ENCODE peak calls at places on chromosomes 12 and 14, in four cellular contexts. K is GM23338, W is heart right ventricle, Y is cardiac muscle cell. J is an unnamed sample.

GRCh38 chr14:24888532-24888931 is 161.4 kb downstream of the STXBP6 start:
- DNase-seq in Y (no peak), K (no peak), W (no peak), J (no peak)

GRCh38 chr12:63916561-63917476 is 72.3 kb downstream of the SRGAP1 start:
- DNase-seq in Y (no peak), K (no peak), W (no peak), J (peak; percentile 40)

GRCh38 chr12:108305520-108305919 is 33.6 kb downstream of the CMKLR1 start:
- DNase-seq in Y (peak; percentile 8), W (peak; percentile 88), K (no peak), J (peak; percentile 95)

GRCh38 chr14:72518809-72519377 is 375.0 kb downstream of the DPF3 start:
- DNase-seq in K (no peak), Y (no peak), W (no peak), J (no peak)

GRCh38 chr14:88044129-88044727 is 39.3 kb downstream of the GPR65 start:
- DNase-seq in W (no peak), Y (no peak), K (no peak), J (no peak)

GRCh38 chr12:116222358-116222757 is 55.1 kb downstream of the MED13L start:
- DNase-seq in K (no peak), Y (no peak), W (no peak), J (peak; percentile 74)

GRCh38 chr14:101961746-101962502 is 2.4 kb upstream of the DYNC1H1 start:
- DNase-seq in K (peak; percentile 24), W (no peak), Y (no peak), J (no peak)

GRCh38 chr12:1606021-1606622 is 11.7 kb upstream of the FBXL14 start:
- DNase-seq in K (peak; percentile 61), W (peak; percentile 92), Y (peak; percentile 81), J (peak; percentile 85)

GRCh38 chr12:14111230-14111865 is 129.9 kb upstream of the GRIN2B start:
- DNase-seq in K (peak; percentile 83), W (no peak), Y (peak; percentile 44), J (no peak)

GRCh38 chr12:121423253-121423652 is 23.3 kb downstream of the RNF34 start:
- DNase-seq in W (no peak), K (no peak), Y (no peak), J (no peak)

GRCh38 chr12:53220857-53221202 is 11.2 kb downstream of the RARG start:
- DNase-seq in K (peak; percentile 95), Y (peak; percentile 98), W (peak; percentile 94), J (peak; percentile 94)

GRCh38 chr12:92608418-92609091 is 94.2 kb upstream of the PLEKHG7 start:
- DNase-seq in Y (peak; percentile 42), K (peak; percentile 64), W (no peak), J (peak; percentile 67)

GRCh38 chr14:77144412-77145115 is 3.0 kb upstream of the ZDHHC22 start:
- DNase-seq in K (no peak), Y (no peak), W (no peak), J (no peak)

GRCh38 chr12:130482448-130482847 is 144.8 kb downstream of the PIWIL1 start:
- DNase-seq in K (peak; percentile 64), W (no peak), Y (no peak), J (no peak)
- TF ChIP-seq CTCF in K (no peak), W (no peak), Y (no peak), J (no peak)

DNA sequence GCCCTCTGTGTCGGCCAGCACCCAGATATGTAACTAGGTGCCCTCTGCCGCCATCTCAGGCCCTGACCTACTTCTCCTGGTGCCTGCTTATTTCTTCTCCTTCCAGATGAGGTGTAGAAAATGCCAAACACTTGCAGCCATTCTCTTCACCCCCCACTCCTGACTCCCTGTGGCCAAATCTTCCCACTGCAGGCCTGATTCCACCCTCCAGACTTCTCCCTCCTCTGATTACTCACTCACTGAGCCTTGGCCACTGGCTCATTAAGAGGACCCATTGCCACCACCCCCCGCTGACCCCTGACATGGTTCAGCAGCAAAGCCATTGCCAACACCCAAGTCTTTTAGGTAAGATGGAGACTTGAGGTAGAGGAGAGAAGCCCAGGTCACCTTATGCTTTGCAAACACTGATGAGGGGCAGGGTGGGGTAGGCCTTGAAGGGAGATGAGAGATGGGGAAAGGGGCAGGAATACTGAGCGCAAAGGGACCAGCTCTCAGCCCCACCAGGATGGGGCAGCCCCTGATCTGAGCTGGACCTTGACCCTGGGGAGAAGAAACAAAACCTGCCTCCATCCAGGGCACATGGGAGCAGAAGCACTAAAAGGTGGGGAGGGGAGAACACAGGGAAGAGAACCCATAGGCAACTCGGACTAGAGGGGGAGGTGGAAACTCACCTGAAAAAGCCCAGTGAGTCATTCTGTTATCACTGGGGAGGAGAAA is 25.1 kb upstream of the ANO2 start:
- DNase-seq in K (no peak), W (no peak), Y (no peak), J (no peak)
- TF ChIP-seq CTCF in K (no peak), W (no peak), Y (no peak), J (no peak)

GRCh38 chr14:100388137-100389050 is 65.3 kb downstream of the SLC25A47 start:
- DNase-seq in Y (no peak), K (no peak), W (no peak), J (no peak)
- TF ChIP-seq CTCF in Y (no peak), K (no peak), W (no peak), J (no peak)

GRCh38 chr12:48681416-48681737 is 661 bp downstream of the KANSL2 start:
- DNase-seq in K (no peak), W (no peak), Y (no peak), J (peak; percentile 9)
- TF ChIP-seq CTCF in K (no peak), W (no peak), Y (no peak), J (no peak)